ENCODE peak calls at places on chromosomes 4 and X, in ten cellular contexts. One of them, this sample, is unnamed.

GRCh38 chrX:130130990-130131389 is 20.7 kb upstream of the ELF4 start:
- DNase-seq in upper lobe of right lung: no peak
- DNase-seq in fibroblast of mammary gland: no peak
- DNase-seq in cardiac muscle cell: no peak
- DNase-seq in WTC11: no peak
- DNase-seq in fibroblast of the aortic adventitia: no peak
- DNase-seq in foreskin keratinocyte: no peak
- DNase-seq in kidney: no peak
- DNase-seq in choroid plexus epithelial cell: no peak
- DNase-seq in IMR-90: no peak
- DNase-seq in this sample: no peak

GRCh38 chr4:185656467-185656890 is 121.2 kb upstream of the PDLIM3 start:
- DNase-seq in upper lobe of right lung: peak; percentile 74
- DNase-seq in fibroblast of mammary gland: peak; percentile 39
- DNase-seq in cardiac muscle cell: peak; percentile 75
- DNase-seq in WTC11: peak; percentile 47
- DNase-seq in fibroblast of the aortic adventitia: peak; percentile 67
- DNase-seq in foreskin keratinocyte: no peak
- DNase-seq in kidney: peak; percentile 80
- DNase-seq in choroid plexus epithelial cell: peak; percentile 82
- DNase-seq in IMR-90: peak; percentile 18
- DNase-seq in this sample: no peak

GRCh38 chr4:168900080-168900479 is 110.0 kb downstream of the CBR4 start:
- DNase-seq in upper lobe of right lung: no peak
- DNase-seq in fibroblast of mammary gland: peak; percentile 52
- DNase-seq in cardiac muscle cell: peak; percentile 45
- DNase-seq in WTC11: no peak
- DNase-seq in fibroblast of the aortic adventitia: peak; percentile 53
- DNase-seq in foreskin keratinocyte: no peak
- DNase-seq in kidney: no peak
- DNase-seq in choroid plexus epithelial cell: peak; percentile 43
- DNase-seq in IMR-90: no peak
- DNase-seq in this sample: no peak

GRCh38 chr4:112153222-112153791 is 8.1 kb downstream of the FAM241A start:
- DNase-seq in upper lobe of right lung: no peak
- DNase-seq in fibroblast of mammary gland: no peak
- DNase-seq in cardiac muscle cell: no peak
- DNase-seq in WTC11: no peak
- DNase-seq in fibroblast of the aortic adventitia: no peak
- DNase-seq in foreskin keratinocyte: no peak
- DNase-seq in kidney: no peak
- DNase-seq in choroid plexus epithelial cell: no peak
- DNase-seq in IMR-90: no peak
- DNase-seq in this sample: peak; percentile 50

GRCh38 chr4:60452259-60452658 is 747.9 kb upstream of the ADGRL3 start:
- DNase-seq in upper lobe of right lung: no peak
- DNase-seq in fibroblast of mammary gland: no peak
- DNase-seq in cardiac muscle cell: no peak
- DNase-seq in WTC11: no peak
- DNase-seq in fibroblast of the aortic adventitia: no peak
- DNase-seq in foreskin keratinocyte: no peak
- DNase-seq in kidney: no peak
- DNase-seq in choroid plexus epithelial cell: no peak
- DNase-seq in IMR-90: no peak
- DNase-seq in this sample: no peak

GRCh38 chrX:53481093-53481492 is 46.9 kb upstream of the HSD17B10 start:
- DNase-seq in upper lobe of right lung: no peak
- DNase-seq in fibroblast of mammary gland: no peak
- DNase-seq in cardiac muscle cell: no peak
- DNase-seq in WTC11: peak; percentile 38
- DNase-seq in fibroblast of the aortic adventitia: no peak
- DNase-seq in foreskin keratinocyte: no peak
- DNase-seq in kidney: no peak
- DNase-seq in choroid plexus epithelial cell: no peak
- DNase-seq in IMR-90: no peak
- DNase-seq in this sample: peak; percentile 14

GRCh38 chr4:152771736-152772533 is 7.6 kb downstream of the TIGD4 start:
- DNase-seq in upper lobe of right lung: no peak
- DNase-seq in fibroblast of mammary gland: no peak
- DNase-seq in cardiac muscle cell: no peak
- DNase-seq in WTC11: no peak
- DNase-seq in fibroblast of the aortic adventitia: no peak
- DNase-seq in foreskin keratinocyte: no peak
- DNase-seq in kidney: no peak
- DNase-seq in choroid plexus epithelial cell: no peak
- DNase-seq in IMR-90: no peak
- DNase-seq in this sample: no peak

GRCh38 chr4:26490111-26490979 is at the start of gene CCKAR:
- DNase-seq in upper lobe of right lung: no peak
- DNase-seq in fibroblast of mammary gland: no peak
- DNase-seq in cardiac muscle cell: no peak
- DNase-seq in WTC11: no peak
- DNase-seq in fibroblast of the aortic adventitia: no peak
- DNase-seq in foreskin keratinocyte: no peak
- DNase-seq in kidney: no peak
- DNase-seq in choroid plexus epithelial cell: no peak
- DNase-seq in IMR-90: no peak
- DNase-seq in this sample: no peak

GRCh38 chr4:10050171-10051120 is 29.1 kb upstream of the SLC2A9 start:
- DNase-seq in upper lobe of right lung: no peak
- DNase-seq in fibroblast of mammary gland: no peak
- DNase-seq in cardiac muscle cell: no peak
- DNase-seq in WTC11: no peak
- DNase-seq in fibroblast of the aortic adventitia: no peak
- DNase-seq in foreskin keratinocyte: no peak
- DNase-seq in kidney: no peak
- DNase-seq in choroid plexus epithelial cell: no peak
- DNase-seq in IMR-90: no peak
- DNase-seq in this sample: no peak

DNA sequence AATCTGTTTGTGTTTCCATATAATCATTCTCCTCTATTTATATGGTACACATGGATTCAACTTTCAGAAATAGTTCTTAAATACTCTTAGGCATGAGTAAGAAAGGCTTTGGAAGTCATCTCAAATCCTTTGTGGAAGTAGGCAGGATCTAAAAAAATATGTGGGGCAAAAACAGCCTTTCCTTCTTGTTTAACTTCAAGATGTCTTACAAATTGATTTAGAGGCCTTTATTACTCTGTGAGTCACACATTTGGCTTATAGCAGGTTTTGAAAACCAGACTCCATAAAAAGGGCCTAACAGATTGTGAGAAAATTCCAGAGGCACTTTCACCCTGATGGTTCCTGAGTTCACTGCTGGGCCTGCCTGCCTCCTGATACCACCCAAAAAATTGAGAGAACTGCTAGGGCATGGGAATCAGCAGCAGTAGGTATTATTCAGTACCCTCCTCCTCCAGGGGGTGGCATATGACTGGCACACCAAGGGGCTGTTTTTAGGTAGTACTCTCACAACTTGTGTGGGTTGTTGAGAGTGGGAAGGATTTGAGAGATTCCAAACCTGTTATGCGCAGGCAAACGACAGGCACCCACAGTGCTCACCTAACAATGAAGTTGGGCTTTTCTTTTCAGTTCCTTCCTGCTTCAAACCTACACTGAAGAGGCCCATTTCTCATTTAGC is 162.7 kb upstream of the MBNL3 start:
- DNase-seq in upper lobe of right lung: no peak
- DNase-seq in fibroblast of mammary gland: peak; percentile 38
- DNase-seq in cardiac muscle cell: no peak
- DNase-seq in WTC11: peak; percentile 9
- DNase-seq in fibroblast of the aortic adventitia: peak; percentile 5
- DNase-seq in foreskin keratinocyte: no peak
- DNase-seq in kidney: no peak
- DNase-seq in choroid plexus epithelial cell: no peak
- DNase-seq in IMR-90: peak; percentile 2
- DNase-seq in this sample: no peak
- TF ChIP-seq CTCF in upper lobe of right lung: no peak
- TF ChIP-seq CTCF in fibroblast of mammary gland: peak; percentile 13
- TF ChIP-seq CTCF in cardiac muscle cell: no peak
- TF ChIP-seq CTCF in WTC11: no peak
- TF ChIP-seq CTCF in fibroblast of the aortic adventitia: no peak
- TF ChIP-seq CTCF in foreskin keratinocyte: peak; percentile 10
- TF ChIP-seq CTCF in kidney: no peak
- TF ChIP-seq CTCF in choroid plexus epithelial cell: no peak
- TF ChIP-seq CTCF in IMR-90: no peak
- TF ChIP-seq CTCF in this sample: no peak

DNA sequence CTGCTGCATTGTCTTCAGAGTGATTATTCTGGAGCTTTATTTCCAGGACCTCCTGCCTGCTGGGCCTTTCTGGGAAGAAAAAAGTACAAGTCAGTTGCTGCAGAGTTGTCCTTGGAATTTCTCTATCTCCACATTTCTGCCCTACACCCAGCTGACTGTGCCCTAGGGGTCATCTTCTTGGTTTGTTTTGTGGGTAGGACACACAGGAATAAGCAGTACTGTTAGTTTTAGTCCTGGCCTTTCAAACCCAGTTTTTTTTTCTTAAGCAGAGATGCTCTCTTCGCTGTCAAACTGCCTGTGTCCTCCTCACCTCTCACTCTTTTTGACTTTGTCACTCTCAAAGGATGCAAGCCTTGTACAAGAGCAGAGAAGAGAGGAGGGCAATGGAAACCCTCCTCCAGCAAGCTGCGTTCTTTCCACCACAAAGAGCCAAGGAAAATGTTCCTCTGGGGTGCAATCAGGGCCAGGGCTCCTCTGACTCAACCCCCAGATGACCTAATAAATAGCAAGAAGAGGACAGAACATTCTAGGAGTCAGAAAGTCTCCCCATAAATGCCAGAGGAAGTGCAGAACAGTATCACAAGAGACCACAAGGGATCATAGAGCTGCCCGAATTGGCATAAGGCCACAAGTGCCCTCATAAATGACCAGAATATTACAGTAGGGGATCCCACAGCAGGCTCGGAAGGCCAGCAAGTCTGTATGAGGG is 186.2 kb downstream of the RCHY1 start:
- DNase-seq in upper lobe of right lung: no peak
- DNase-seq in fibroblast of mammary gland: peak; percentile 54
- DNase-seq in cardiac muscle cell: no peak
- DNase-seq in WTC11: no peak
- DNase-seq in fibroblast of the aortic adventitia: no peak
- DNase-seq in foreskin keratinocyte: no peak
- DNase-seq in kidney: peak; percentile 60
- DNase-seq in choroid plexus epithelial cell: no peak
- DNase-seq in IMR-90: no peak
- DNase-seq in this sample: no peak
- TF ChIP-seq CTCF in upper lobe of right lung: no peak
- TF ChIP-seq CTCF in fibroblast of mammary gland: no peak
- TF ChIP-seq CTCF in cardiac muscle cell: no peak
- TF ChIP-seq CTCF in WTC11: no peak
- TF ChIP-seq CTCF in fibroblast of the aortic adventitia: no peak
- TF ChIP-seq CTCF in foreskin keratinocyte: no peak
- TF ChIP-seq CTCF in kidney: no peak
- TF ChIP-seq CTCF in choroid plexus epithelial cell: no peak
- TF ChIP-seq CTCF in IMR-90: no peak
- TF ChIP-seq CTCF in this sample: no peak

GRCh38 chrX:21702725-21703228 is 44.6 kb upstream of the KLHL34 start:
- DNase-seq in upper lobe of right lung: no peak
- DNase-seq in fibroblast of mammary gland: no peak
- DNase-seq in cardiac muscle cell: no peak
- DNase-seq in WTC11: no peak
- DNase-seq in fibroblast of the aortic adventitia: no peak
- DNase-seq in foreskin keratinocyte: no peak
- DNase-seq in kidney: no peak
- DNase-seq in choroid plexus epithelial cell: no peak
- DNase-seq in IMR-90: no peak
- DNase-seq in this sample: no peak

GRCh38 chrX:21711848-21712197 is 46.1 kb downstream of the SMPX start:
- DNase-seq in upper lobe of right lung: no peak
- DNase-seq in fibroblast of mammary gland: no peak
- DNase-seq in cardiac muscle cell: no peak
- DNase-seq in WTC11: no peak
- DNase-seq in fibroblast of the aortic adventitia: no peak
- DNase-seq in foreskin keratinocyte: no peak
- DNase-seq in kidney: no peak
- DNase-seq in choroid plexus epithelial cell: no peak
- DNase-seq in IMR-90: no peak
- DNase-seq in this sample: no peak

GRCh38 chrX:21705215-21705614 is 47.1 kb upstream of the KLHL34 start:
- DNase-seq in upper lobe of right lung: no peak
- DNase-seq in fibroblast of mammary gland: no peak
- DNase-seq in cardiac muscle cell: no peak
- DNase-seq in WTC11: no peak
- DNase-seq in fibroblast of the aortic adventitia: no peak
- DNase-seq in foreskin keratinocyte: no peak
- DNase-seq in kidney: no peak
- DNase-seq in choroid plexus epithelial cell: no peak
- DNase-seq in IMR-90: no peak
- DNase-seq in this sample: no peak

GRCh38 chrX:21711126-21711847 is 46.6 kb downstream of the SMPX start:
- DNase-seq in upper lobe of right lung: no peak
- DNase-seq in fibroblast of mammary gland: no peak
- DNase-seq in cardiac muscle cell: no peak
- DNase-seq in WTC11: no peak
- DNase-seq in fibroblast of the aortic adventitia: no peak
- DNase-seq in foreskin keratinocyte: no peak
- DNase-seq in kidney: no peak
- DNase-seq in choroid plexus epithelial cell: no peak
- DNase-seq in IMR-90: no peak
- DNase-seq in this sample: no peak

DNA sequence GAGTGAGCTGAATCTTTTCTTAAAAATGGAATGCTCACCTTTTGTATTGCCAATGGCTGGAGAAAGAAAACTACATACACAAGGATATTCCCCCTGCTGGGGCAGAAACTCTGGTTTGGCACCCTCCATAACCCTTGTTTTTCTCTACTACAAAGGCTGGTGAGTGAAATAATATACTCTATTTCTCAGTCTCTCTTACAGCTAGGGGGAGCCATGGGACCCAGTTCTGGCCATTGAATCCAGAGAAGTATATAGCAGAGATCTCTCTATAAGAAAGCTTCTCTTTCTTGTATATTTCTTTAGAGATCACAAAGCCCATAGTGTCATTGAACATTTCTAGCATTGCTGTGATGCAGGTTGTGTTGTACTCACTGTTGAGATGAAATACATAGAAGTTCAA is 49.8 kb downstream of the SMPX start:
- DNase-seq in upper lobe of right lung: no peak
- DNase-seq in fibroblast of mammary gland: no peak
- DNase-seq in cardiac muscle cell: peak; percentile 2
- DNase-seq in WTC11: peak; percentile 10
- DNase-seq in fibroblast of the aortic adventitia: peak; percentile 25
- DNase-seq in foreskin keratinocyte: no peak
- DNase-seq in kidney: no peak
- DNase-seq in choroid plexus epithelial cell: peak; percentile 29
- DNase-seq in IMR-90: no peak
- DNase-seq in this sample: no peak
- TF ChIP-seq CTCF in upper lobe of right lung: no peak
- TF ChIP-seq CTCF in fibroblast of mammary gland: peak; percentile 38
- TF ChIP-seq CTCF in cardiac muscle cell: peak; percentile 15
- TF ChIP-seq CTCF in WTC11: no peak
- TF ChIP-seq CTCF in fibroblast of the aortic adventitia: peak; percentile 37
- TF ChIP-seq CTCF in foreskin keratinocyte: peak; percentile 29
- TF ChIP-seq CTCF in kidney: no peak
- TF ChIP-seq CTCF in choroid plexus epithelial cell: peak; percentile 50
- TF ChIP-seq CTCF in IMR-90: peak; percentile 27
- TF ChIP-seq CTCF in this sample: no peak

DNA sequence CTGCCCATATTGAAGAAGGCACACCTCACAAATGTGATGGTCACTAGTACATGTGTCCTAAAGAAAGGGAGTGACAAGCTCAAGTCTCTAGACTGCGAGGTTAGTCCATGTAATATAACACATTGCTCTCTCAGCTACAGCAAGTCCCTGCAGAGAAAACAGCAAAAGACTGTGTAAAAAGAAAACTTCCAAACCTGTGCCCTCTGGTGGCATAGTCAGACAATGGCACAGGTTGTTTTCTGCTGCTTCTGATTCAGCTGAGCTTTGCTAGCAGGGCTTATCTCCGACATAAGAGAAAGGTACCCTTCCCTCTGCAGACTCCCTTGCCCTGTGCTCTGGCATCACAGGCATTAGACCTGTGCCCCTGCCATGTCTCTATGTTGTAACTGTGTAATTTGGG is 1.4 kb upstream of the SERPINA7 start:
- DNase-seq in upper lobe of right lung: no peak
- DNase-seq in fibroblast of mammary gland: peak; percentile 1
- DNase-seq in cardiac muscle cell: peak; percentile 21
- DNase-seq in WTC11: peak; percentile 10
- DNase-seq in fibroblast of the aortic adventitia: no peak
- DNase-seq in foreskin keratinocyte: no peak
- DNase-seq in kidney: no peak
- DNase-seq in choroid plexus epithelial cell: peak; percentile 20
- DNase-seq in IMR-90: no peak
- DNase-seq in this sample: no peak
- TF ChIP-seq CTCF in upper lobe of right lung: no peak
- TF ChIP-seq CTCF in fibroblast of mammary gland: peak; percentile 29
- TF ChIP-seq CTCF in cardiac muscle cell: peak; percentile 29
- TF ChIP-seq CTCF in WTC11: no peak
- TF ChIP-seq CTCF in fibroblast of the aortic adventitia: peak; percentile 25
- TF ChIP-seq CTCF in foreskin keratinocyte: peak; percentile 52
- TF ChIP-seq CTCF in kidney: peak; percentile 35
- TF ChIP-seq CTCF in choroid plexus epithelial cell: peak; percentile 43
- TF ChIP-seq CTCF in IMR-90: peak; percentile 31
- TF ChIP-seq CTCF in this sample: no peak

This sample was measured in activated CD8-positive, alpha-beta T cell treated with anti-CD3 and anti-CD28 coated beads for 36 hours.